ENCODE peak calls at places on chromosomes 11 and 22, in four cellular contexts. B is neural progenitor cell, S is PC-3, N is mesendoderm. M is an unnamed sample.

GRCh38 chr11:112889446-112889845 is 71.8 kb upstream of the NCAM1 start:
- DNase-seq in B (no peak), S (no peak), N (no peak), M (no peak)

GRCh38 chr11:87369888-87370287 is 332.2 kb downstream of the TMEM135 start:
- DNase-seq in S (no peak), N (peak), B (no peak), M (no peak)

GRCh38 chr22:29359469-29359868 is 28.9 kb downstream of the AP1B1 start:
- DNase-seq in S (peak), N (peak), B (peak), M (peak)

GRCh38 chr11:69089258-69089657 is 40.5 kb downstream of the TPCN2 start:
- DNase-seq in B (no peak), N (no peak), S (peak), M (no peak)

GRCh38 chr11:26753738-26754504 is 32.1 kb upstream of the SLC5A12 start:
- DNase-seq in B (peak), S (peak), N (peak), M (peak)

GRCh38 chr22:24730864-24731263 is 43.7 kb downstream of the PIWIL3 start:
- DNase-seq in N (peak), S (no peak), B (peak), M (peak)

GRCh38 chr11:106369224-106369623 is 291.8 kb downstream of the AASDHPPT start:
- DNase-seq in B (no peak), S (no peak), N (no peak), M (no peak)

GRCh38 chr11:59174664-59175033 is 2.7 kb downstream of the DTX4 start:
- DNase-seq in N (peak), B (no peak), S (peak), M (no peak)

GRCh38 chr11:91173701-91174100 is 950.9 kb upstream of the CHORDC1 start:
- DNase-seq in N (no peak), S (peak), B (no peak), M (no peak)

GRCh38 chr11:56910046-56910753 is 78.5 kb upstream of the OR5AK2 start:
- DNase-seq in B (no peak), N (no peak), S (peak), M (no peak)

GRCh38 chr11:831951-832528 is 712 bp upstream of the CD151 start:
- DNase-seq in B (no peak), S (no peak), N (no peak), M (no peak)

GRCh38 chr22:23675502-23676415 is 15.1 kb upstream of the RGL4 start:
- DNase-seq in B (no peak), N (no peak), S (peak), M (no peak)
- H3K27ac ChIP-seq in B (no peak), N (no peak), S (no peak), M (no peak)

DNA sequence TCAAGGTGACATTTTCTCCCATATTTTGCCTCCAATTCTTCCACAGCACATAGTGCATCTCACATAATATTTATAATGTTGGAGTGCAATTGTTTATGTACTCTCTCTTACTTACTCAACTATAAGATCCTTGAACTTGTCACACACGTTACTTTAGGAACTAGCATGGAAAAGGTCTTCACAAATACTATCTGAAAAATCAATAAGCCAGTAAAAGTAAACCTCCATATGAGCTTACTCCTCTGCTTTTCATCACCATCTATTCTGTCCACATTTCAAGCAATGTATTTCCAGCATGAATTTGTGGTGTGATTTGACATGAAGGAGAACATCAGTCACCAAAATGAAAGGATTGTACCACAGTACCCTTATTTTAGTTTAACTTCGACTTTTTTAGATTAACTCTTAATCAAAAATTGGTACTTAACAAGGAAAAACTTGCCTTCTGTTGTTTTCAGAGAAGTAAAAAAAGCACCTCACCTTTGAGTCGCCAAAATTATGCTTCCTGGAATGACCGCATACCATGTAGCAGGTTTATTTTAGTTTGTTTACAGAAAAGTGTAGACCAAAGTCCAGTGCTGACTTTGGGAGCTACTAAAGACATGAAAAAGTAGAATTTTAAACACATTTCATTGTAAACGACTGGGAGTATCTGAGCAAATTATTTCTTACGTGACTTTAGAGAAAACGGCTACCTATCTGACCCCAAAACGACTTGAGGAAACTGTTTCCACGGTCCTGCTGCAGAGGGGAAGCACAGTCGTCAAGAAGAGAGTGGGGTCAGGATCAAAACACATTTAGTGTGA is at the start of gene SLC22A9:
- DNase-seq in N (no peak), S (no peak), B (no peak), M (no peak)
- H3K9ac ChIP-seq in N (no peak), S (no peak), B (no peak), M (no peak)

GRCh38 chr11:34439521-34440258 is 956 bp downstream of the CAT start:
- DNase-seq in S (no peak), N (no peak), B (no peak), M (no peak)
- H3K27ac ChIP-seq in S (no peak), N (no peak), B (no peak), M (no peak)

DNA sequence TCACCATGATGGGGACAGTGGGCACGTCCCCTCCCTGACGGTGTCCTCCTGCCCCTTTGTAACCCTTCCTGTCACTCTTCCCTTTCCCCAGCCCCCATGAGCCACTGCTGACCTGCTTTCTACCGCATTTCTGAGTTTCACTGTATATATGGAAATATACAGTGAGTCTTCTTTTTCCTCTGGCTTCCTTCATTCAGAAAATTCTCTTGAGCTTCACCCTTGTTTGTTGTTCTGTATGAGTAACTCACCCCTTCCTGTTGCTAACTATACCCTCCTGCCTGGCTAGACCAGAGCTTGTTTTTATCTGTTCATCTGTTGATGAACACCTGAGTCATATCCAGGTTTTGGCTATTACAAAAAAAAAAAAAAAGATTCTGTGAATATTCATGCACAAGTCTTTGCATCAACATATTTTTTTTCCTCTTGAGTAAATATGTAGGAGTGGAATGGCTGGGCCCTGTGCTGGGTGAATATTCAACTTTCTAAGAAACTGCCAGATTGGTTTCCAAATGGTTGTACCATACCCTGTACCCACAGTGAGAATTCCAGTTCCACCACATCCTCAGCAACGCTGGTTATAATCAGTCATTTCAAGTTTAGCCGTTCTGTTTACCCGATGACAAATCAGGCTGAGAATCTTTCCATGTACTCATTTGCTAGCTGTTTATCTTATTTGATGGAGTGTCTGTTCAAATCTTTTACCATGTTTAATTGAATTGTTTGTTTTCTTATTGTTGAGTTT is 62.0 kb downstream of the IGF2 start:
- DNase-seq in S (peak), B (no peak), N (no peak), M (no peak)
- H3K9ac ChIP-seq in S (peak), B (no peak), N (no peak), M (no peak)

GRCh38 chr22:49656291-49656851 is 171.3 kb downstream of the BRD1 start:
- DNase-seq in B (no peak), N (no peak), S (no peak), M (no peak)
- H3K27ac ChIP-seq in B (no peak), N (no peak), S (no peak), M (no peak)

GRCh38 chr22:36330127-36330526 is 57.6 kb downstream of the MYH9 start:
- DNase-seq in N (peak), B (no peak), S (no peak), M (no peak)
- H3K9ac ChIP-seq in N (peak), B (no peak), S (peak), M (peak)

GRCh38 chr11:63785823-63786222 is 17.2 kb upstream of the ZFTA start:
- DNase-seq in B (no peak), N (no peak), S (no peak), M (no peak)

GRCh38 chr11:63779044-63779443 is 10.5 kb upstream of the ZFTA start:
- DNase-seq in S (no peak), B (no peak), N (no peak), M (no peak)

GRCh38 chr11:63783925-63784592 is 15.5 kb upstream of the ZFTA start:
- DNase-seq in S (no peak), B (peak), N (peak), M (peak)

DNA sequence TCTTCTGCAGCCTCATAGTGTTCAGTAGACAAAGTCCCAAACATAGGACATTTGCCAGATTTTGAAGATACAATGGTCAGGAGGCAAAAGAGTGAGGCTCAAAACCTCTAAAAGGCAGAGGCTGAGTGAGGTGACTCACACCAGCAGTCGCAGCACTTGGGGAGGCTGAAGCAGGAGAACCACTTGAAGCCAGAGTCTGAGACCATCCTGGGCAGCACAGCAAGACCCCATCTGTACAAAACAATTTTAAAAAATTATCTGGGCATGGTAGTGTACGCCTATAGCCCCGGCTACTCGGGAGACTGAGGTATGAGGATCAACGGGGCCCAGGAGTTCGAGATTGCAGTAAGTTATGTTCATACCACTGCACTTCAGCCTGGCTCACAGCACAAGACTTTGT is 14.2 kb upstream of the ZFTA start:
- DNase-seq in N (no peak), B (no peak), S (no peak), M (no peak)
- H3K27ac ChIP-seq in N (no peak), B (no peak), S (no peak), M (no peak)